ENCODE peak calls at places on chromosome 16, in seven cellular contexts. One of them, this sample, is unnamed.

GRCh38 chr16:67163164-67163902 is 1.2 kb upstream of the HSF4 start:
- DNase-seq in prostate gland: peak; percentile 56
- DNase-seq in ascending aorta: peak; percentile 86
- DNase-seq in lung: no peak
- DNase-seq in breast epithelium: no peak
- DNase-seq in left ventricle myocardium inferior: peak; percentile 68
- DNase-seq in gastrocnemius medialis: peak; percentile 78
- DNase-seq in this sample: peak; percentile 65

GRCh38 chr16:74862743-74863244 is 88.2 kb upstream of the FA2H start:
- DNase-seq in prostate gland: peak; percentile 7
- DNase-seq in ascending aorta: no peak
- DNase-seq in lung: no peak
- DNase-seq in breast epithelium: no peak
- DNase-seq in left ventricle myocardium inferior: no peak
- DNase-seq in gastrocnemius medialis: no peak
- DNase-seq in this sample: no peak

GRCh38 chr16:8863594-8864424 is 5.0 kb downstream of the CARHSP1 start:
- DNase-seq in prostate gland: no peak
- DNase-seq in ascending aorta: no peak
- DNase-seq in lung: no peak
- DNase-seq in breast epithelium: no peak
- DNase-seq in left ventricle myocardium inferior: peak; percentile 45
- DNase-seq in gastrocnemius medialis: no peak
- DNase-seq in this sample: no peak

GRCh38 chr16:65312071-65312470 is 190.2 kb upstream of the CDH11 start:
- DNase-seq in prostate gland: no peak
- DNase-seq in ascending aorta: no peak
- DNase-seq in lung: no peak
- DNase-seq in breast epithelium: no peak
- DNase-seq in left ventricle myocardium inferior: no peak
- DNase-seq in gastrocnemius medialis: no peak
- DNase-seq in this sample: no peak

GRCh38 chr16:10009691-10010090 is 172.5 kb downstream of the GRIN2A start:
- DNase-seq in prostate gland: no peak
- DNase-seq in ascending aorta: no peak
- DNase-seq in lung: no peak
- DNase-seq in breast epithelium: no peak
- DNase-seq in left ventricle myocardium inferior: no peak
- DNase-seq in gastrocnemius medialis: no peak
- DNase-seq in this sample: no peak

GRCh38 chr16:12017583-12017982 is 41.0 kb downstream of the SNX29 start:
- DNase-seq in prostate gland: no peak
- DNase-seq in ascending aorta: no peak
- DNase-seq in lung: no peak
- DNase-seq in breast epithelium: no peak
- DNase-seq in left ventricle myocardium inferior: no peak
- DNase-seq in gastrocnemius medialis: no peak
- DNase-seq in this sample: no peak

GRCh38 chr16:15897834-15898254 is 9.4 kb upstream of the CEP20 start:
- DNase-seq in prostate gland: no peak
- DNase-seq in ascending aorta: no peak
- DNase-seq in lung: no peak
- DNase-seq in breast epithelium: no peak
- DNase-seq in left ventricle myocardium inferior: no peak
- DNase-seq in gastrocnemius medialis: no peak
- DNase-seq in this sample: no peak

GRCh38 chr16:67169642-67170167 is 633 bp upstream of the NOL3 start:
- DNase-seq in prostate gland: no peak
- DNase-seq in ascending aorta: no peak
- DNase-seq in lung: no peak
- DNase-seq in breast epithelium: no peak
- DNase-seq in left ventricle myocardium inferior: no peak
- DNase-seq in gastrocnemius medialis: peak; percentile 63
- DNase-seq in this sample: peak; percentile 87

GRCh38 chr16:71883193-71883848 is 661 bp downstream of the ZNF821 start:
- DNase-seq in prostate gland: peak; percentile 29
- DNase-seq in ascending aorta: peak; percentile 71
- DNase-seq in lung: peak; percentile 33
- DNase-seq in breast epithelium: no peak
- DNase-seq in left ventricle myocardium inferior: peak; percentile 31
- DNase-seq in gastrocnemius medialis: no peak
- DNase-seq in this sample: peak; percentile 73

GRCh38 chr16:52296070-52296469 is 250.9 kb downstream of the TOX3 start:
- DNase-seq in prostate gland: no peak
- DNase-seq in ascending aorta: no peak
- DNase-seq in lung: no peak
- DNase-seq in breast epithelium: no peak
- DNase-seq in left ventricle myocardium inferior: no peak
- DNase-seq in gastrocnemius medialis: no peak
- DNase-seq in this sample: no peak

GRCh38 chr16:17470871-17471744 is at the start of gene XYLT1:
- DNase-seq in prostate gland: peak; percentile 61
- DNase-seq in ascending aorta: peak; percentile 97
- DNase-seq in lung: peak; percentile 59
- DNase-seq in breast epithelium: peak; percentile 55
- DNase-seq in left ventricle myocardium inferior: peak; percentile 51
- DNase-seq in gastrocnemius medialis: peak; percentile 82
- DNase-seq in this sample: peak; percentile 76

DNA sequence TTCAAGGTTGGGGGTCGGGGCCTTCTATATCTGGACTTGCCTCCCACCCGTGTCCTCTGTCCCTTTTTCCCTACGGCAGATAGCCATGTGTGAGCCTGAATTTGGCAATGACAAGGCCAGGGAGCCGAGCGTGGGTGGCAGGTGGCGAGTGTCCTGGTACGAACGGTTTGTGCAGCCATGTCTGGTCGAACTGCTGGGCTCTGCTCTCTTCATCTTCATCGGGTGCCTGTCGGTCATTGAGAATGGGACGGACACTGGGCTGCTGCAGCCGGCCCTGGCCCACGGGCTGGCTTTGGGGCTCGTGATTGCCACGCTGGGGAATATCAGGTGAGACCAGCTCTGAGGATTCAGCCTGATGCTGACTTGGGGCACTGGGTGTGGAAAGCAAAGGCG is 368 bp downstream of the AQP8 start:
- DNase-seq in prostate gland: no peak
- DNase-seq in ascending aorta: no peak
- DNase-seq in lung: no peak
- DNase-seq in breast epithelium: no peak
- DNase-seq in left ventricle myocardium inferior: no peak
- DNase-seq in gastrocnemius medialis: no peak
- DNase-seq in this sample: no peak
- TF ChIP-seq CTCF in prostate gland: no peak
- TF ChIP-seq CTCF in ascending aorta: no peak
- TF ChIP-seq CTCF in lung: no peak
- TF ChIP-seq CTCF in breast epithelium: no peak
- TF ChIP-seq CTCF in left ventricle myocardium inferior: no peak
- TF ChIP-seq CTCF in gastrocnemius medialis: no peak
- TF ChIP-seq CTCF in this sample: no peak

GRCh38 chr16:22186517-22186916 is 19.6 kb upstream of the EEF2K start:
- DNase-seq in prostate gland: no peak
- DNase-seq in ascending aorta: no peak
- DNase-seq in lung: no peak
- DNase-seq in breast epithelium: no peak
- DNase-seq in left ventricle myocardium inferior: no peak
- DNase-seq in gastrocnemius medialis: no peak
- DNase-seq in this sample: peak; percentile 55
- TF ChIP-seq CTCF in prostate gland: no peak
- TF ChIP-seq CTCF in ascending aorta: no peak
- TF ChIP-seq CTCF in lung: no peak
- TF ChIP-seq CTCF in breast epithelium: no peak
- TF ChIP-seq CTCF in left ventricle myocardium inferior: no peak
- TF ChIP-seq CTCF in gastrocnemius medialis: no peak
- TF ChIP-seq CTCF in this sample: peak; percentile 12

GRCh38 chr16:83967838-83968482 is at the start of gene NECAB2:
- DNase-seq in prostate gland: no peak
- DNase-seq in ascending aorta: no peak
- DNase-seq in lung: no peak
- DNase-seq in breast epithelium: no peak
- DNase-seq in left ventricle myocardium inferior: peak; percentile 62
- DNase-seq in gastrocnemius medialis: no peak
- DNase-seq in this sample: peak; percentile 78
- TF ChIP-seq CTCF in prostate gland: peak; percentile 55
- TF ChIP-seq CTCF in ascending aorta: peak; percentile 55
- TF ChIP-seq CTCF in lung: peak; percentile 5
- TF ChIP-seq CTCF in breast epithelium: no peak
- TF ChIP-seq CTCF in left ventricle myocardium inferior: peak; percentile 81
- TF ChIP-seq CTCF in gastrocnemius medialis: no peak
- TF ChIP-seq CTCF in this sample: peak; percentile 56

DNA sequence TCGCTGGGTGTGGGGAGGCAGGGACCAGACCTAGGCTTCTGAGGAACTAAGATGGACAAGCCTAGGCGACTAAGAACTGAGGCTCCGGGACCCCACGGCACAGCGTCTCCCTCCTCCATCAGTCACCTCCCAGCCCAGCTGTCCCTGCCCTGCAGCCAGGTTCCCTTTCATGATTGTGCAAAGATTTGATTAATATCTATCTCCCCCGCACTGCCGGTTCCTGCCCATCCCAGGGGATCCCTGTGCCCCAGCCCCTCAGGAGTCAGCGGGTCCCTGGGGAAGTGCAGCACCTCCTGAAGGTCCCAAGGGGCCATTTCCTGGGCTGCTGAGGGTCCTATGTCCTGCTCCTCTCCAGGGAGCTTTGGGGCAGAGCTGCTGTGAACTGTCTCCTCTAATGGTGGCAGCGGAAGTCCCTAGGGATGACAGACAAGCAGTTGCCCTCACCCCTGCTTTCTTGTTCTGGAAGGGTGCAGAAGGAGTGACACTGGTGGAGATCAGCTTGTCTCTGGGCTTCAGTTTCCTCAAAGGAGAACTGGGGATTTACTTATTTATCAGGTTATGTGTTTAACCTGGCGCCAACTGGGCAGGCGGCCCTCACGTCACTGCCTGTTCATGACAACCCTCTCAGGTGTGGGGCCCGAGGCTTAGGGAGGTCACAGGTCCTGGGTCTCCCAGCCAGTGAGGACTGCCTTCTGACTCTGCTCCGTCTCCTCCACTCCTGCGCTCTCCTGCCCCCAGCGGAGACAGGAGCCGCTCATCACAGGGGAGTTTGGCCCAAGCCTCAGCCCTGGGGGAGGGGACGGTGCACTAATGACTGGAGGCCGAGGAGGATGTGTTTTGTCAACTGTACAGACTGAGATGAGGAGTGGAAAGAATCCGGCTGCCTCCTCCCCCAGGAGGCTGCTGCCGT is 1.9 kb upstream of the C16orf74 start:
- DNase-seq in prostate gland: peak; percentile 50
- DNase-seq in ascending aorta: no peak
- DNase-seq in lung: no peak
- DNase-seq in breast epithelium: peak; percentile 64
- DNase-seq in left ventricle myocardium inferior: peak; percentile 30
- DNase-seq in gastrocnemius medialis: no peak
- DNase-seq in this sample: peak; percentile 77
- TF ChIP-seq CTCF in prostate gland: peak; percentile 20
- TF ChIP-seq CTCF in ascending aorta: no peak
- TF ChIP-seq CTCF in lung: no peak
- TF ChIP-seq CTCF in breast epithelium: peak; percentile 39
- TF ChIP-seq CTCF in left ventricle myocardium inferior: peak; percentile 34
- TF ChIP-seq CTCF in gastrocnemius medialis: no peak
- TF ChIP-seq CTCF in this sample: no peak

GRCh38 chr16:87063543-87063942 is 253.6 kb downstream of the C16orf95 start:
- DNase-seq in prostate gland: no peak
- DNase-seq in ascending aorta: no peak
- DNase-seq in lung: no peak
- DNase-seq in breast epithelium: no peak
- DNase-seq in left ventricle myocardium inferior: no peak
- DNase-seq in gastrocnemius medialis: no peak
- DNase-seq in this sample: no peak

GRCh38 chr16:87060026-87060986 is 256.9 kb downstream of the C16orf95 start:
- DNase-seq in prostate gland: no peak
- DNase-seq in ascending aorta: peak; percentile 85
- DNase-seq in lung: no peak
- DNase-seq in breast epithelium: no peak
- DNase-seq in left ventricle myocardium inferior: no peak
- DNase-seq in gastrocnemius medialis: peak; percentile 27
- DNase-seq in this sample: no peak

GRCh38 chr16:87061521-87061920 is 255.7 kb downstream of the C16orf95 start:
- DNase-seq in prostate gland: no peak
- DNase-seq in ascending aorta: no peak
- DNase-seq in lung: no peak
- DNase-seq in breast epithelium: no peak
- DNase-seq in left ventricle myocardium inferior: no peak
- DNase-seq in gastrocnemius medialis: no peak
- DNase-seq in this sample: no peak

GRCh38 chr16:87064731-87065720 is 252.2 kb downstream of the C16orf95 start:
- DNase-seq in prostate gland: no peak
- DNase-seq in ascending aorta: no peak
- DNase-seq in lung: no peak
- DNase-seq in breast epithelium: no peak
- DNase-seq in left ventricle myocardium inferior: no peak
- DNase-seq in gastrocnemius medialis: no peak
- DNase-seq in this sample: no peak

DNA sequence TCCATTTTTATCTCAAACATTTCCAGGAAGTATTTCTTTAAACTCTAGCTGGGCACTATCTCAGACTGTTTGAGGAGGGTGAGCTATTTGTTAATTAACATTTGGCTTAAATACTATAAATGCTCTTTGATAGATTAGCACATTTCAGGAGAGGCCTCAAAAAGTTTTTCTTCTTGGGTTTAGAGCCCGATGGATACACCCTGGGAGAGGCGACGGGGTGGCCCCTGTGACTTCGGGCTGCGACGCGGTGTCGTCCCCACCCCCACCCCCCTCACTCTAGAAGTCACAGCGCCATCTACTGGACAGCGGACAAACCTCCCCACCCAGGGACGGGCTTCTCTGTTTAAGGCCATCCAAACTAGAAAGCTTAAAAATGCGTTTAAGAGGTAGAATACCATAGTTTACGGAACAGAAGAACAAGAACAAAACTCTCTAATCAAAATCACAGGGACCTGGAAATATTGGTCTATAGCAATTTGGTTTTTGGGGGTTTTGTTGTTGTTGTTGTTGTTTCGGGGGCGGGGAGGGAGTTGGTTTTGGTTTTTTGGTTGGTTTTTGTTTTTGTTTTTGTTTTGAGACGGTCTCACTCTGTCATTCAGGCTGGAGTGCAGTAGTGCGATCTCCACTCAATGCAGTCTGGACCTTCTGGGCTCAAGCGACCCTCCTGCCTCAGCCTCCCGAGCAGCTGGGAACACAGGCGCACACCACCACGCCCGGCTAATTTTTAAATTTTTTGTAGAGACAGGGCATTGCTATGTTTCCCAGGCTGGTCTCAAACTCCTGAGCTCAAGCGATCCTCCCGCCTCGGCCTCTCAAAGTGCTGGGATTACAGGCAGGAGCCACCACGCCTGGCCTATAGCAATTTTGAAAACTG is 254.4 kb downstream of the C16orf95 start:
- DNase-seq in prostate gland: peak; percentile 19
- DNase-seq in ascending aorta: peak; percentile 89
- DNase-seq in lung: peak; percentile 50
- DNase-seq in breast epithelium: peak; percentile 34
- DNase-seq in left ventricle myocardium inferior: peak; percentile 74
- DNase-seq in gastrocnemius medialis: peak; percentile 45
- DNase-seq in this sample: peak; percentile 81
- TF ChIP-seq CTCF in prostate gland: peak; percentile 60
- TF ChIP-seq CTCF in ascending aorta: peak; percentile 91
- TF ChIP-seq CTCF in lung: peak; percentile 32
- TF ChIP-seq CTCF in breast epithelium: peak; percentile 56
- TF ChIP-seq CTCF in left ventricle myocardium inferior: peak; percentile 79
- TF ChIP-seq CTCF in gastrocnemius medialis: peak; percentile 58
- TF ChIP-seq CTCF in this sample: peak; percentile 88

GRCh38 chr16:21283521-21284289 is 5.6 kb upstream of the CRYM start:
- DNase-seq in prostate gland: peak; percentile 58
- DNase-seq in ascending aorta: no peak
- DNase-seq in lung: peak; percentile 37
- DNase-seq in breast epithelium: no peak
- DNase-seq in left ventricle myocardium inferior: peak; percentile 49
- DNase-seq in gastrocnemius medialis: no peak
- DNase-seq in this sample: peak; percentile 77
- TF ChIP-seq CTCF in prostate gland: peak; percentile 44
- TF ChIP-seq CTCF in ascending aorta: peak; percentile 63
- TF ChIP-seq CTCF in lung: peak; percentile 0
- TF ChIP-seq CTCF in breast epithelium: no peak
- TF ChIP-seq CTCF in left ventricle myocardium inferior: peak; percentile 66
- TF ChIP-seq CTCF in gastrocnemius medialis: no peak
- TF ChIP-seq CTCF in this sample: peak; percentile 36